ENCODE peak calls at places on chromosomes 4 and X, in eight cellular contexts. One of them, this sample, is unnamed.

GRCh38 chr4:26757751-26758150 is 102.9 kb upstream of the STIM2 start:
- DNase-seq in suprapubic skin: no peak
- DNase-seq in cardiac muscle cell: no peak
- DNase-seq in fibroblast of lung: no peak
- DNase-seq in breast epithelium: no peak
- DNase-seq in CD4-positive, alpha-beta memory T cell: no peak
- DNase-seq in GM12878: no peak
- DNase-seq in transverse colon: no peak
- DNase-seq in this sample: no peak

GRCh38 chr4:39348371-39349265 is 17.5 kb downstream of the RFC1 start:
- DNase-seq in suprapubic skin: no peak
- DNase-seq in cardiac muscle cell: no peak
- DNase-seq in fibroblast of lung: no peak
- DNase-seq in breast epithelium: no peak
- DNase-seq in CD4-positive, alpha-beta memory T cell: no peak
- DNase-seq in GM12878: no peak
- DNase-seq in transverse colon: no peak
- DNase-seq in this sample: no peak

GRCh38 chr4:48683784-48684666 is 96.1 kb downstream of the FRYL start:
- DNase-seq in suprapubic skin: no peak
- DNase-seq in cardiac muscle cell: no peak
- DNase-seq in fibroblast of lung: no peak
- DNase-seq in breast epithelium: no peak
- DNase-seq in CD4-positive, alpha-beta memory T cell: no peak
- DNase-seq in GM12878: no peak
- DNase-seq in transverse colon: no peak
- DNase-seq in this sample: no peak

GRCh38 chrX:37350034-37350365 is 836 bp downstream of the PRRG1 start:
- DNase-seq in suprapubic skin: no peak
- DNase-seq in cardiac muscle cell: peak; percentile 30
- DNase-seq in fibroblast of lung: peak; percentile 28
- DNase-seq in breast epithelium: no peak
- DNase-seq in CD4-positive, alpha-beta memory T cell: no peak
- DNase-seq in GM12878: no peak
- DNase-seq in transverse colon: no peak
- DNase-seq in this sample: no peak

GRCh38 chrX:68588653-68589371 is 58.7 kb upstream of the STARD8 start:
- DNase-seq in suprapubic skin: no peak
- DNase-seq in cardiac muscle cell: no peak
- DNase-seq in fibroblast of lung: no peak
- DNase-seq in breast epithelium: no peak
- DNase-seq in CD4-positive, alpha-beta memory T cell: no peak
- DNase-seq in GM12878: no peak
- DNase-seq in transverse colon: no peak
- DNase-seq in this sample: no peak

GRCh38 chrX:153669174-153669890 is 4.3 kb downstream of the PNCK start:
- DNase-seq in suprapubic skin: no peak
- DNase-seq in cardiac muscle cell: peak; percentile 18
- DNase-seq in fibroblast of lung: no peak
- DNase-seq in breast epithelium: no peak
- DNase-seq in CD4-positive, alpha-beta memory T cell: peak; percentile 36
- DNase-seq in GM12878: no peak
- DNase-seq in transverse colon: no peak
- DNase-seq in this sample: no peak

GRCh38 chr4:88857588-88857987 is 160.0 kb upstream of the NAP1L5 start:
- DNase-seq in suprapubic skin: no peak
- DNase-seq in cardiac muscle cell: no peak
- DNase-seq in fibroblast of lung: no peak
- DNase-seq in breast epithelium: no peak
- DNase-seq in CD4-positive, alpha-beta memory T cell: no peak
- DNase-seq in GM12878: no peak
- DNase-seq in transverse colon: no peak
- DNase-seq in this sample: no peak

GRCh38 chr4:150078996-150079581 is 844 bp downstream of the DCLK2 start:
- DNase-seq in suprapubic skin: no peak
- DNase-seq in cardiac muscle cell: peak; percentile 29
- DNase-seq in fibroblast of lung: peak; percentile 46
- DNase-seq in breast epithelium: no peak
- DNase-seq in CD4-positive, alpha-beta memory T cell: no peak
- DNase-seq in GM12878: no peak
- DNase-seq in transverse colon: peak; percentile 37
- DNase-seq in this sample: peak; percentile 52

GRCh38 chrX:13520441-13520840 is 49.0 kb upstream of the EGFL6 start:
- DNase-seq in suprapubic skin: no peak
- DNase-seq in cardiac muscle cell: no peak
- DNase-seq in fibroblast of lung: no peak
- DNase-seq in breast epithelium: no peak
- DNase-seq in CD4-positive, alpha-beta memory T cell: no peak
- DNase-seq in GM12878: no peak
- DNase-seq in transverse colon: no peak
- DNase-seq in this sample: no peak

GRCh38 chrX:10828640-10829039 is 208.3 kb upstream of the MID1 start:
- DNase-seq in suprapubic skin: no peak
- DNase-seq in cardiac muscle cell: no peak
- DNase-seq in fibroblast of lung: no peak
- DNase-seq in breast epithelium: no peak
- DNase-seq in CD4-positive, alpha-beta memory T cell: no peak
- DNase-seq in GM12878: no peak
- DNase-seq in transverse colon: peak; percentile 9
- DNase-seq in this sample: no peak

GRCh38 chr4:52199574-52200338 is 148.7 kb downstream of the SPATA18 start:
- DNase-seq in suprapubic skin: no peak
- DNase-seq in cardiac muscle cell: peak; percentile 65
- DNase-seq in fibroblast of lung: peak; percentile 21
- DNase-seq in breast epithelium: no peak
- DNase-seq in CD4-positive, alpha-beta memory T cell: no peak
- DNase-seq in GM12878: no peak
- DNase-seq in transverse colon: no peak
- DNase-seq in this sample: no peak

GRCh38 chrX:64204252-64204651 is 1.3 kb downstream of the AMER1 start:
- DNase-seq in suprapubic skin: no peak
- DNase-seq in cardiac muscle cell: peak; percentile 3
- DNase-seq in fibroblast of lung: peak; percentile 8
- DNase-seq in breast epithelium: no peak
- DNase-seq in CD4-positive, alpha-beta memory T cell: no peak
- DNase-seq in GM12878: no peak
- DNase-seq in transverse colon: peak; percentile 16
- DNase-seq in this sample: peak; percentile 5

GRCh38 chr4:1910643-1911042 is 39.5 kb downstream of the NSD2 start:
- DNase-seq in suprapubic skin: no peak
- DNase-seq in cardiac muscle cell: peak; percentile 76
- DNase-seq in fibroblast of lung: peak; percentile 77
- DNase-seq in breast epithelium: no peak
- DNase-seq in CD4-positive, alpha-beta memory T cell: no peak
- DNase-seq in GM12878: no peak
- DNase-seq in transverse colon: peak; percentile 57
- DNase-seq in this sample: peak; percentile 68

GRCh38 chr4:155077860-155078259 is 130.6 kb upstream of the NPY2R start:
- DNase-seq in suprapubic skin: no peak
- DNase-seq in cardiac muscle cell: no peak
- DNase-seq in fibroblast of lung: no peak
- DNase-seq in breast epithelium: no peak
- DNase-seq in CD4-positive, alpha-beta memory T cell: no peak
- DNase-seq in GM12878: no peak
- DNase-seq in transverse colon: no peak
- DNase-seq in this sample: no peak

GRCh38 chrX:53882331-53882730 is 161.9 kb downstream of the PHF8 start:
- DNase-seq in suprapubic skin: no peak
- DNase-seq in cardiac muscle cell: peak; percentile 89
- DNase-seq in fibroblast of lung: peak; percentile 79
- DNase-seq in breast epithelium: no peak
- DNase-seq in CD4-positive, alpha-beta memory T cell: no peak
- DNase-seq in GM12878: no peak
- DNase-seq in transverse colon: no peak
- DNase-seq in this sample: no peak

GRCh38 chrX:29478336-29479069 is 736.9 kb upstream of the MAGEB2 start:
- DNase-seq in suprapubic skin: no peak
- DNase-seq in cardiac muscle cell: peak; percentile 55
- DNase-seq in fibroblast of lung: peak; percentile 39
- DNase-seq in breast epithelium: no peak
- DNase-seq in CD4-positive, alpha-beta memory T cell: no peak
- DNase-seq in GM12878: peak; percentile 51
- DNase-seq in transverse colon: peak; percentile 16
- DNase-seq in this sample: no peak

GRCh38 chr4:25759101-25759500 is 103.5 kb downstream of the SLC34A2 start:
- DNase-seq in suprapubic skin: no peak
- DNase-seq in cardiac muscle cell: no peak
- DNase-seq in fibroblast of lung: no peak
- DNase-seq in breast epithelium: no peak
- DNase-seq in CD4-positive, alpha-beta memory T cell: no peak
- DNase-seq in GM12878: no peak
- DNase-seq in transverse colon: no peak
- DNase-seq in this sample: no peak

GRCh38 chr4:100061835-100062234 is 111.8 kb upstream of the H2AZ1 start:
- DNase-seq in suprapubic skin: no peak
- DNase-seq in cardiac muscle cell: peak; percentile 21
- DNase-seq in fibroblast of lung: no peak
- DNase-seq in breast epithelium: no peak
- DNase-seq in CD4-positive, alpha-beta memory T cell: no peak
- DNase-seq in GM12878: no peak
- DNase-seq in transverse colon: no peak
- DNase-seq in this sample: no peak

GRCh38 chr4:142656178-142656577 is 189.9 kb downstream of the INPP4B start:
- DNase-seq in suprapubic skin: no peak
- DNase-seq in cardiac muscle cell: peak; percentile 14
- DNase-seq in fibroblast of lung: peak; percentile 30
- DNase-seq in breast epithelium: no peak
- DNase-seq in CD4-positive, alpha-beta memory T cell: peak; percentile 23
- DNase-seq in GM12878: no peak
- DNase-seq in transverse colon: no peak
- DNase-seq in this sample: no peak

DNA sequence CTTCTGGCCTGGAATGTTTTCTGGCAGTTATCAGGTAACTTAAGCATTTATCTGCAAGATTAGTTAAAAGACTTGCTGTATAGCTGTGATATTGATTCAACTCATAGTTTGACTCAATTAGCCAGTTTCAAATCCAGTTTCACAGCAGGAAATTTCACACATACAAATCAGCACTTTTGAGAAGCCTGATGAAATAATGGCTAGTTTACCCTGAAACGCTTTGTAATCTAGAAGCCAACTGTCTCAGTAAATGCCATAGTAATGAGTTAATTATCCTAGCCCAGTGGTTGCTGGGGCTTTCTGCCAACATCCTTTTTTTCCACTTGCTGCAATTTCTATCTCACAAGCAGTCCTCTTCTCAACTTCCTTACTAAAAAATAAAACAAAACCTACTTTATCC is 53.1 kb downstream of the ARHGEF38 start:
- DNase-seq in suprapubic skin: no peak
- DNase-seq in cardiac muscle cell: peak; percentile 81
- DNase-seq in fibroblast of lung: peak; percentile 82
- DNase-seq in breast epithelium: no peak
- DNase-seq in CD4-positive, alpha-beta memory T cell: no peak
- DNase-seq in GM12878: no peak
- DNase-seq in transverse colon: no peak
- DNase-seq in this sample: no peak
- H3K27ac ChIP-seq in suprapubic skin: no peak overlapping the region
- H3K27ac ChIP-seq in cardiac muscle cell: no peak overlapping the region
- H3K27ac ChIP-seq in fibroblast of lung: no peak overlapping the region
- H3K27ac ChIP-seq in breast epithelium: no peak overlapping the region
- H3K27ac ChIP-seq in CD4-positive, alpha-beta memory T cell: no peak overlapping the region
- H3K27ac ChIP-seq in GM12878: no peak overlapping the region
- H3K27ac ChIP-seq in transverse colon: no peak overlapping the region
- H3K27ac ChIP-seq in this sample: no peak overlapping the region

GRCh38 chr4:145345401-145345800 is 136.3 kb upstream of the SMAD1 start:
- DNase-seq in suprapubic skin: no peak
- DNase-seq in cardiac muscle cell: no peak
- DNase-seq in fibroblast of lung: no peak
- DNase-seq in breast epithelium: no peak
- DNase-seq in CD4-positive, alpha-beta memory T cell: no peak
- DNase-seq in GM12878: no peak
- DNase-seq in transverse colon: no peak
- DNase-seq in this sample: no peak
- H3K4me3 ChIP-seq in suprapubic skin: no peak overlapping the region
- H3K4me3 ChIP-seq in cardiac muscle cell: no peak overlapping the region
- H3K4me3 ChIP-seq in fibroblast of lung: no peak overlapping the region
- H3K4me3 ChIP-seq in breast epithelium: no peak overlapping the region
- H3K4me3 ChIP-seq in CD4-positive, alpha-beta memory T cell: no peak overlapping the region
- H3K4me3 ChIP-seq in GM12878: no peak overlapping the region
- H3K4me3 ChIP-seq in transverse colon: no peak overlapping the region
- H3K4me3 ChIP-seq in this sample: no peak overlapping the region

DNA sequence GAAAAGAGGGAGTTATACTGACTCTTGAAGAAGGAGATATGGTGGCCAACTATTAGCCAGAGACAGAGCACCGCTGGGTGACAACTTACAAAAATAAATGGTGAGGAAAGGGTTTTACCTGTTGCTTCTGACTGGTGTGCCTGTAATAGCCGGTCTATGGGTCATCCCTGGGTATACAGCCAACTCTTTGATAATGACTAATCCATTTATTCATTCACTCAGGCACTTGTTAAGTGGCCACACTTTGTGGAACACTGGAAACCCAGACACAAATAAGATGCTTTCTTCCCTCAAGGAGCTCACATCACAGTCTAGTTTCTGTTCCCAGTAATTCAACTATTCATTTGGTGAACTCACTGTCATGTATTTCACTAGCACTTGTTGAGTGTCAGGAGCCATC is 13.2 kb upstream of the CAPN6 start:
- DNase-seq in suprapubic skin: no peak
- DNase-seq in cardiac muscle cell: no peak
- DNase-seq in fibroblast of lung: no peak
- DNase-seq in breast epithelium: no peak
- DNase-seq in CD4-positive, alpha-beta memory T cell: no peak
- DNase-seq in GM12878: no peak
- DNase-seq in transverse colon: no peak
- DNase-seq in this sample: no peak
- H3K27me3 ChIP-seq in suprapubic skin: no peaks in the 10 kb centered on the region
- H3K27me3 ChIP-seq in cardiac muscle cell: no peaks in the 10 kb centered on the region
- H3K27me3 ChIP-seq in fibroblast of lung: no peaks in the 10 kb centered on the region
- H3K27me3 ChIP-seq in breast epithelium: peaks cover 41% of the 10 kb centered on the region
- H3K27me3 ChIP-seq in CD4-positive, alpha-beta memory T cell: no peaks in the 10 kb centered on the region
- H3K27me3 ChIP-seq in GM12878: no peaks in the 10 kb centered on the region
- H3K27me3 ChIP-seq in transverse colon: no peaks in the 10 kb centered on the region
- H3K27me3 ChIP-seq in this sample: peaks cover 42% of the 10 kb centered on the region

GRCh38 chr4:41319553-41319952 is 62.8 kb downstream of the UCHL1 start:
- DNase-seq in suprapubic skin: no peak
- DNase-seq in cardiac muscle cell: no peak
- DNase-seq in fibroblast of lung: no peak
- DNase-seq in breast epithelium: peak; percentile 31
- DNase-seq in CD4-positive, alpha-beta memory T cell: no peak
- DNase-seq in GM12878: no peak
- DNase-seq in transverse colon: no peak
- DNase-seq in this sample: no peak

GRCh38 chr4:41321216-41321945 is 64.7 kb downstream of the UCHL1 start:
- DNase-seq in suprapubic skin: no peak
- DNase-seq in cardiac muscle cell: no peak
- DNase-seq in fibroblast of lung: no peak
- DNase-seq in breast epithelium: no peak
- DNase-seq in CD4-positive, alpha-beta memory T cell: no peak
- DNase-seq in GM12878: no peak
- DNase-seq in transverse colon: no peak
- DNase-seq in this sample: no peak

GRCh38 chr4:41320278-41320677 is 63.5 kb downstream of the UCHL1 start:
- DNase-seq in suprapubic skin: no peak
- DNase-seq in cardiac muscle cell: no peak
- DNase-seq in fibroblast of lung: no peak
- DNase-seq in breast epithelium: no peak
- DNase-seq in CD4-positive, alpha-beta memory T cell: no peak
- DNase-seq in GM12878: no peak
- DNase-seq in transverse colon: no peak
- DNase-seq in this sample: no peak

GRCh38 chr4:41320786-41321185 is 64.1 kb downstream of the UCHL1 start:
- DNase-seq in suprapubic skin: no peak
- DNase-seq in cardiac muscle cell: no peak
- DNase-seq in fibroblast of lung: no peak
- DNase-seq in breast epithelium: no peak
- DNase-seq in CD4-positive, alpha-beta memory T cell: no peak
- DNase-seq in GM12878: no peak
- DNase-seq in transverse colon: no peak
- DNase-seq in this sample: no peak

GRCh38 chr4:41318839-41319530 is 62.3 kb downstream of the UCHL1 start:
- DNase-seq in suprapubic skin: no peak
- DNase-seq in cardiac muscle cell: no peak
- DNase-seq in fibroblast of lung: no peak
- DNase-seq in breast epithelium: peak; percentile 23
- DNase-seq in CD4-positive, alpha-beta memory T cell: no peak
- DNase-seq in GM12878: no peak
- DNase-seq in transverse colon: no peak
- DNase-seq in this sample: no peak
- H3K27ac ChIP-seq in suprapubic skin: no peak overlapping the region
- H3K27ac ChIP-seq in cardiac muscle cell: no peak overlapping the region
- H3K27ac ChIP-seq in fibroblast of lung: no peak overlapping the region
- H3K27ac ChIP-seq in breast epithelium: peak overlapping the region; percentile 56
- H3K27ac ChIP-seq in CD4-positive, alpha-beta memory T cell: no peak overlapping the region
- H3K27ac ChIP-seq in GM12878: no peak overlapping the region
- H3K27ac ChIP-seq in transverse colon: no peak overlapping the region
- H3K27ac ChIP-seq in this sample: no peak overlapping the region

This sample was measured in dorsolateral prefrontal cortex.